ENCODE peak calls at places on chromosome 9, in five cellular contexts. A, U, N, P and J are unnamed samples. For H3K4me1, the result is how much of the 10 kb centered on the place peaks cover.

GRCh38 chr9:134192951-134193731 is 28.8 kb upstream of the RNU6ATAC start:
- DNase-seq in U (no peak), N (no peak), A (no peak), P (peak), J (no peak)

GRCh38 chr9:38641985-38642864 is 21.8 kb upstream of the ANKRD18A start:
- DNase-seq in A (peak), U (no peak), P (peak), N (peak), J (no peak)

GRCh38 chr9:114033397-114034103 is 44.5 kb downstream of the AMBP start:
- DNase-seq in N (peak), A (peak), U (no peak), P (peak), J (peak)

GRCh38 chr9:35114113-35114847 is 1.4 kb downstream of the ATOSB start:
- DNase-seq in P (peak), A (peak), N (peak), U (peak), J (peak)

GRCh38 chr9:122197882-122198281 is 30.9 kb downstream of the LHX6 start:
- DNase-seq in U (no peak), N (no peak), A (no peak), P (no peak), J (no peak)

GRCh38 chr9:14702200-14702599 is 9.0 kb upstream of the ZDHHC21 start:
- DNase-seq in P (no peak), A (no peak), N (no peak), U (no peak), J (no peak)

GRCh38 chr9:124306098-124306735 is 48.5 kb downstream of the NEK6 start:
- DNase-seq in U (no peak), N (no peak), P (peak), A (no peak), J (peak)

GRCh38 chr9:137582286-137582860 is 3.6 kb upstream of the DPH7 start:
- DNase-seq in P (no peak), N (peak), U (no peak), A (no peak), J (no peak)

GRCh38 chr9:136762915-136763648 is 1.2 kb downstream of the LCN15 start:
- DNase-seq in P (peak), A (peak), U (peak), N (peak), J (no peak)

GRCh38 chr9:734831-735511 is 106.5 kb upstream of the DMRT1 start:
- DNase-seq in A (no peak), N (no peak), U (no peak), P (peak), J (peak)

GRCh38 chr9:70228098-70228497 is 30.7 kb upstream of the SMC5 start:
- DNase-seq in A (no peak), N (no peak), P (no peak), U (no peak), J (no peak)

GRCh38 chr9:112248722-112249121 is 73.6 kb upstream of the SUSD1 start:
- DNase-seq in A (no peak), N (no peak), P (peak), U (no peak), J (no peak)

GRCh38 chr9:121249563-121249962 is 18.4 kb upstream of the GSN start:
- DNase-seq in P (no peak), N (no peak), U (no peak), A (no peak), J (no peak)

GRCh38 chr9:132002827-132003704 is 76.6 kb downstream of the MED27 start:
- DNase-seq in P (no peak), N (no peak), U (no peak), A (no peak), J (no peak)

GRCh38 chr9:132005896-132006295 is 73.8 kb downstream of the MED27 start:
- DNase-seq in P (peak), N (no peak), A (no peak), U (no peak), J (no peak)

GRCh38 chr9:132006657-132007370 is 72.9 kb downstream of the MED27 start:
- DNase-seq in N (no peak), A (no peak), U (no peak), P (peak), J (no peak)

GRCh38 chr9:132003904-132004303 is 75.8 kb downstream of the MED27 start:
- DNase-seq in N (no peak), U (no peak), A (no peak), P (no peak), J (no peak)

DNA sequence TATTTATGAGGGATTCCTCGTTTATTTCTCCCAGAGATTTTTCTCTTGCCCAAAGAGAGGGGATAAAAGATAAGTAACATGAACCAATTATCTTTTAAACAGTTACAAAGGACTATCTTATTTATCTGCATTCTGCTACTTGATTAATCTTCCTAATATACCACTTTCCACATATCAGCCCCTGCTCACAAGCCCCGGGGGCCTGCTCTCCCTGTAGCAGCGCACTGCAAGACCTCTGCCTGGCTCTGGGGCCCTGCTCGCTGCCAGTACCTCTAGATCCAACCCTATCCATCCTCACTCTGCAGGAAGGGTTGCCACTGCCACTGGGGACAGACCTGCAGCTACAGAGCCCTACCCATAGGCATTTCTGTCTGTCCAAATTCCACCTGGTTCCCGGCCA is 75.3 kb downstream of the MED27 start:
- DNase-seq in U (no peak), N (no peak), A (no peak), P (no peak), J (no peak)
- H3K4me1 ChIP-seq in U (under half), N (under half), A (under half), P (under half), J (under half)

DNA sequence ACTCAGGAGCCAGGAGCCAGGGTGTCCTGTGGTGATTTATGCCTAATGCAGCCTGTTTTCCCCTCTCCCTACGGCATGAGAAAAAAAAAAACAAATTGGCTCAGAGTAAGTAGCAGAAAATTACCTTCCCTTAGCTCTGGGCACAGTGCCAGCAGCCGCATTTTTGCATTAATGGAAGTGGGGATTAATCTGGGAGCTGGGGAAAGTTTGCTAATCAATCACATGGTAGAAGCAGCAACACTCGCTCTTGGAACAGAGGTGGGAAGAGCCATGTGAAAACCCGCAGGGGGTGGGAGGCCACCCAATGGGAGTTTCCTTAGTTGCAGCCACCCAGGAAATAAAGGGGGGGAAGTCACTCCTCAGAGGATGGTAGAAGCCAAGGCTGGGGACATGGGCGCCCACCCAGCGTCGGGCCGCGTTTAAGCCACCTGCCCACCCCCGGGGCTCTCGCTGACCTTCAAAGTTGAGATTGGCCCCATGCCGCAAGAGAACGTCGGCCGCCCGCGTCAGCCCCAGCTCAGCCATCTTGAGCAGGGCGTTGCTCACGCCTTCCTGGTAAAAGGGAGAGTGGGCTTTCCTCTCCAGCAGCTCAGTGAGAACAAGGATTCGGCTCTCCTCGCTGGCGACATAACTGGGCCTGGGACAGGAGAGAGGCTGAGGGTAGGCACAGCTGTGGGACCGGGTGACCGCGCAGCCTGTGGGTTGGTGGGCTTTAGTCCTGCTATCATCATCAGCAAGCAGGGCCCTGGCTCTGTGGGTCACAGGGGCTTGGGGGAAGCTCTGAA is 1.7 kb downstream of the ASB6 start:
- DNase-seq in A (no peak), P (peak), U (no peak), N (no peak), J (no peak)
- H2BK12ac ChIP-seq in A (no peak), P (no peak), U (no peak), N (no peak), J (no peak)

GRCh38 chr9:17578577-17578910 is 322 bp upstream of the SH3GL2 start:
- DNase-seq in U (no peak), P (no peak), N (no peak), A (no peak), J (no peak)

GRCh38 chr9:17574342-17574741 is 4.5 kb upstream of the SH3GL2 start:
- DNase-seq in P (no peak), N (no peak), A (no peak), U (no peak), J (no peak)

GRCh38 chr9:17580119-17580518 is 1.3 kb downstream of the SH3GL2 start:
- DNase-seq in A (no peak), P (no peak), U (no peak), N (no peak), J (no peak)

GRCh38 chr9:17578911-17579793 is at the start of gene SH3GL2:
- DNase-seq in N (peak), U (peak), A (peak), P (peak), J (peak)
- H2AFZ ChIP-seq in N (no peak), U (peak), A (peak), P (peak), J (peak)

GRCh38 chr9:32875242-32875641 is 91.9 kb downstream of the TMEM215 start:
- DNase-seq in A (no peak), N (no peak), U (no peak), P (no peak), J (no peak)
- H3K4me1 ChIP-seq in A (under half), N (under half), U (under half), P (under half), J (under half)

GRCh38 chr9:135506327-135507103 is 6.0 kb downstream of the MRPS2 start:
- DNase-seq in P (peak), A (peak), U (no peak), N (peak), J (no peak)
- H2BK12ac ChIP-seq in P (no peak), A (peak), U (no peak), N (no peak), J (no peak)

DNA sequence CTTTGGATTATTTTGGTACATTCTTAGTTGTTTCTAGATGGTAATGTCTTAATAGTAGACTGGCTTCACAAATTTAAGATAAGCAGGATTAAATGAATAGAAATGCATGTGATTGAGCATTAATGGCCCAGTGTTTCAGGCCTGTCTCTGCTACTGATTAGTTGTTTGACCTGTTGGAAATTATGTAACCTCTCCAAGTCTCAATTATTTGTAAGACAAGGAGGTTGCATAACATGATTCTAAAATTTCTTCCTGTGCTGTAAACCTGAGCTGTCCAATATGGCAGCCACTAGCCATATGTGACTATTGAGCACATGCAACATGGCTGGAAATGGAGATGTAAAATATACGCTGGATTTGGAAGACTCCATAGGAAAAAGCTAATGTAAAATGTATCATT is 97.5 kb downstream of the ALDH1A1 start:
- DNase-seq in N (no peak), A (no peak), P (no peak), U (no peak), J (no peak)
- H2AFZ ChIP-seq in N (no peak), A (no peak), P (no peak), U (no peak), J (no peak)

GRCh38 chr9:132383462-132383883 is 23.2 kb downstream of the TTF1 start:
- DNase-seq in P (no peak), A (no peak), N (no peak), U (no peak), J (no peak)
- H3K4me1 ChIP-seq in P (under half), A (under half), N (under half), U (under half), J (under half)

GRCh38 chr9:92154016-92154415 is 38.8 kb upstream of the SPTLC1 start:
- DNase-seq in N (no peak), U (no peak), A (no peak), P (no peak), J (no peak)

GRCh38 chr9:92155221-92155620 is 40.0 kb upstream of the SPTLC1 start:
- DNase-seq in A (no peak), U (no peak), N (no peak), P (no peak), J (no peak)

GRCh38 chr9:92147854-92148184 is 32.6 kb upstream of the SPTLC1 start:
- DNase-seq in P (peak), A (no peak), U (no peak), N (no peak), J (no peak)

GRCh38 chr9:92147030-92147853 is 32.0 kb upstream of the SPTLC1 start:
- DNase-seq in N (peak), A (no peak), U (no peak), P (peak), J (peak)

GRCh38 chr9:92151691-92152393 is 36.6 kb upstream of the SPTLC1 start:
- DNase-seq in U (no peak), P (peak), N (no peak), A (no peak), J (peak)
- H2BK12ac ChIP-seq in U (no peak), P (no peak), N (no peak), A (no peak), J (peak)